ENCODE peak calls at places on chromosomes 5 and 9, in five cellular contexts. One of them, this sample, is unnamed.

GRCh38 chr9:34375901-34376595 is 650 bp downstream of the MYORG start:
- DNase-seq in fibroblast of lung: peak
- DNase-seq in RWPE1: peak
- DNase-seq in lower leg skin: no peak
- DNase-seq in NCI-H1417: no peak
- DNase-seq in this sample: peak

GRCh38 chr9:4832786-4833579 is 40.2 kb downstream of the RCL1 start:
- DNase-seq in lower leg skin: no peak
- DNase-seq in RWPE1: peak
- DNase-seq in fibroblast of lung: peak
- DNase-seq in NCI-H1417: no peak
- DNase-seq in this sample: peak

GRCh38 chr5:14284366-14285148 is 141.4 kb downstream of the TRIO start:
- DNase-seq in fibroblast of lung: no peak
- DNase-seq in RWPE1: no peak
- DNase-seq in NCI-H1417: no peak
- DNase-seq in lower leg skin: no peak
- DNase-seq in this sample: no peak

GRCh38 chr9:2992427-2992826 is 148.5 kb upstream of the PUM3 start:
- DNase-seq in fibroblast of lung: no peak
- DNase-seq in RWPE1: no peak
- DNase-seq in lower leg skin: no peak
- DNase-seq in NCI-H1417: no peak
- DNase-seq in this sample: no peak

GRCh38 chr5:37799865-37800421 is 39.9 kb downstream of the GDNF start:
- DNase-seq in lower leg skin: no peak
- DNase-seq in RWPE1: no peak
- DNase-seq in fibroblast of lung: no peak
- DNase-seq in NCI-H1417: no peak
- DNase-seq in this sample: no peak

GRCh38 chr5:143403357-143403606 is 204 bp downstream of the NR3C1 start:
- DNase-seq in fibroblast of lung: no peak
- DNase-seq in lower leg skin: no peak
- DNase-seq in NCI-H1417: no peak
- DNase-seq in RWPE1: no peak
- DNase-seq in this sample: no peak

GRCh38 chr9:27361401-27361953 is 64.5 kb upstream of the EQTN start:
- DNase-seq in lower leg skin: no peak
- DNase-seq in NCI-H1417: no peak
- DNase-seq in RWPE1: no peak
- DNase-seq in fibroblast of lung: no peak
- DNase-seq in this sample: no peak

GRCh38 chr5:154191467-154192261 is 1.1 kb downstream of the GALNT10 start:
- DNase-seq in fibroblast of lung: peak
- DNase-seq in lower leg skin: no peak
- DNase-seq in NCI-H1417: no peak
- DNase-seq in RWPE1: no peak
- DNase-seq in this sample: no peak

GRCh38 chr9:125632321-125633115 is 74.5 kb downstream of the MAPKAP1 start:
- DNase-seq in RWPE1: peak
- DNase-seq in NCI-H1417: peak
- DNase-seq in fibroblast of lung: peak
- DNase-seq in lower leg skin: no peak
- DNase-seq in this sample: peak

GRCh38 chr5:150584561-150585335 is 55.7 kb upstream of the SYNPO start:
- DNase-seq in fibroblast of lung: no peak
- DNase-seq in lower leg skin: no peak
- DNase-seq in RWPE1: no peak
- DNase-seq in NCI-H1417: no peak
- DNase-seq in this sample: no peak

This sample was measured in NCI-H226.